ENCODE peak calls at places on chromosomes 12 and 14, in five cellular contexts. H is choroid plexus epithelial cell, O is fibroblast of lung, W is nephron progenitor cell, X is GDM1. R is an unnamed sample.

GRCh38 chr12:48601013-48601756 is 31.3 kb upstream of the LALBA start:
- DNase-seq in H (peak), O (peak), W (no peak), X (no peak), R (peak)

GRCh38 chr14:36390718-36391117 is 70.3 kb upstream of the MBIP start:
- DNase-seq in H (no peak), O (no peak), W (no peak), X (no peak), R (no peak)

GRCh38 chr12:116465892-116466291 is 93.3 kb upstream of the MAP1LC3B2 start:
- DNase-seq in H (no peak), O (no peak), W (no peak), X (no peak), R (no peak)

GRCh38 chr14:49550284-49551184 is 35.6 kb downstream of the RPS29 start:
- DNase-seq in H (peak), O (peak), W (no peak), X (no peak), R (peak)

GRCh38 chr12:27422697-27423096 is 23.8 kb upstream of the SMCO2 start:
- DNase-seq in H (no peak), O (no peak), W (no peak), X (no peak), R (no peak)

GRCh38 chr12:122394626-122395194 is 27.8 kb downstream of the CLIP1 start:
- DNase-seq in H (peak), O (peak), W (no peak), X (no peak), R (peak)

GRCh38 chr12:42386310-42386709 is 60.3 kb downstream of the PPHLN1 start:
- DNase-seq in H (no peak), O (no peak), W (no peak), X (no peak), R (no peak)

GRCh38 chr14:30680036-30680435 is 57.9 kb downstream of the SCFD1 start:
- DNase-seq in H (no peak), O (no peak), W (no peak), X (no peak), R (no peak)

R was measured in astrocyte of the hippocampus.